ENCODE peak calls at places on chromosome 10, in six cellular contexts. B, C, Q, E, S and M are unnamed samples.

GRCh38 chr10:78408671-78409472 is 375.2 kb downstream of the RPS24 start:
- DNase-seq in B (peak; percentile 36), C (peak; percentile 77), S (no peak), E (peak; percentile 90), Q (peak; percentile 62), M (no peak)

GRCh38 chr10:112711366-112711765 is 238.7 kb upstream of the TCF7L2 start:
- DNase-seq in E (no peak), C (peak; percentile 31), B (no peak), Q (no peak), S (peak; percentile 23), M (no peak)

GRCh38 chr10:122163182-122164027 is 107.7 kb upstream of the BTBD16 start:
- DNase-seq in C (no peak), S (no peak), Q (peak; percentile 96), E (peak; percentile 54), B (peak; percentile 37), M (no peak)

GRCh38 chr10:15305161-15305560 is 65.9 kb downstream of the FAM171A1 start:
- DNase-seq in S (no peak), B (no peak), C (no peak), E (no peak), Q (no peak), M (no peak)

GRCh38 chr10:122279725-122280141 is 8.6 kb downstream of the BTBD16 start:
- DNase-seq in B (peak; percentile 12), S (peak; percentile 85), E (peak; percentile 34), C (peak; percentile 51), Q (peak; percentile 83), M (peak; percentile 33)

GRCh38 chr10:67912330-67912946 is 28.0 kb downstream of the SIRT1 start:
- DNase-seq in B (no peak), S (peak; percentile 28), Q (no peak), C (no peak), E (no peak), M (no peak)

GRCh38 chr10:13099666-13100348 is at the start of gene OPTN:
- DNase-seq in Q (peak; percentile 85), S (peak; percentile 88), C (peak; percentile 85), E (peak; percentile 82), B (peak; percentile 80), M (peak; percentile 79)

GRCh38 chr10:124214610-124215009 is 121.2 kb upstream of the CHST15 start:
- DNase-seq in C (no peak), S (no peak), Q (no peak), E (no peak), B (no peak), M (no peak)

GRCh38 chr10:490891-491571 is 198.4 kb downstream of the DIP2C start:
- DNase-seq in S (peak; percentile 47), C (peak; percentile 82), Q (peak; percentile 44), B (no peak), E (peak; percentile 54), M (no peak)

GRCh38 chr10:118276203-118276602 is 65.9 kb downstream of the FAM204A start:
- DNase-seq in Q (no peak), S (no peak), E (no peak), C (no peak), B (no peak), M (no peak)

GRCh38 chr10:86648706-86649426 is 5.5 kb upstream of the OPN4 start:
- DNase-seq in C (peak; percentile 97), E (no peak), S (peak; percentile 51), Q (no peak), B (no peak), M (no peak)

GRCh38 chr10:96505150-96506136 is 8.3 kb downstream of the TLL2 start:
- DNase-seq in E (no peak), S (no peak), C (no peak), B (no peak), Q (no peak), M (no peak)

GRCh38 chr10:88281592-88282268 is 301.4 kb downstream of the RNLS start:
- DNase-seq in B (no peak), E (no peak), S (peak; percentile 84), Q (no peak), C (peak; percentile 63), M (no peak)

GRCh38 chr10:112271982-112272381 is 11.2 kb upstream of the TECTB start:
- DNase-seq in Q (no peak), B (no peak), C (peak; percentile 82), E (no peak), S (peak; percentile 82), M (no peak)

GRCh38 chr10:4334853-4335252 is 491.2 kb upstream of the AKR1E2 start:
- DNase-seq in B (no peak), E (no peak), Q (no peak), S (no peak), C (no peak), M (no peak)

GRCh38 chr10:31808258-31809218 is 120.1 kb downstream of the ARHGAP12 start:
- DNase-seq in S (peak; percentile 88), E (peak; percentile 76), C (peak; percentile 96), Q (peak; percentile 47), B (no peak), M (peak; percentile 40)

GRCh38 chr10:124657806-124658205 is 86.4 kb downstream of the FAM53B start:
- DNase-seq in C (no peak), Q (no peak), E (peak; percentile 53), S (peak; percentile 57), B (no peak), M (no peak)

GRCh38 chr10:97106207-97106606 is 79.6 kb downstream of the SLIT1 start:
- DNase-seq in E (no peak), C (no peak), S (no peak), B (no peak), Q (no peak), M (no peak)